ENCODE peak calls at places on chromosomes 3 and 15, in seven cellular contexts. B is fibroblast of lung, T is mammary epithelial cell, X is right atrium auricular region, A is GM13976, V is endothelial cell, R is neural crest cell. F is an unnamed sample.

GRCh38 chr3:13465236-13465958 is 14.7 kb upstream of the HDAC11 start:
- DNase-seq in R (no peak), V (no peak), X (no peak), A (no peak), T (no peak), B (no peak), F (no peak)

GRCh38 chr3:183817111-183817510 is 8.3 kb downstream of the MAP6D1 start:
- DNase-seq in B (no peak), X (no peak), T (no peak), R (no peak), A (no peak), V (no peak), F (no peak)

GRCh38 chr15:77964193-77964592 is 113.3 kb downstream of the TBC1D2B start:
- DNase-seq in V (no peak), T (no peak), X (no peak), B (no peak), A (no peak), R (no peak), F (no peak)

GRCh38 chr15:79629687-79630086 is 197.6 kb downstream of the MINAR1 start:
- DNase-seq in A (no peak), V (no peak), T (no peak), R (no peak), B (peak; percentile 59), X (no peak), F (no peak)

GRCh38 chr3:124896824-124897526 is 9.8 kb upstream of the ITGB5 start:
- DNase-seq in R (no peak), X (no peak), T (no peak), A (no peak), V (no peak), B (no peak), F (no peak)

GRCh38 chr3:133213942-133214341 is 175.8 kb downstream of the TMEM108 start:
- DNase-seq in A (no peak), R (no peak), V (no peak), T (no peak), B (no peak), X (no peak), F (no peak)

GRCh38 chr3:13080591-13080990 is 7.4 kb upstream of the IQSEC1 start:
- DNase-seq in A (no peak), T (no peak), X (peak; percentile 87), V (no peak), R (no peak), B (no peak), F (no peak)

GRCh38 chr3:143433787-143434378 is 314.3 kb downstream of the CHST2 start:
- DNase-seq in V (no peak), T (no peak), A (peak; percentile 38), R (no peak), B (no peak), X (no peak), F (no peak)

GRCh38 chr3:51686512-51687215 is 15.6 kb downstream of the TEX264 start:
- DNase-seq in T (peak; percentile 80), A (peak; percentile 64), V (no peak), R (no peak), B (no peak), X (no peak), F (peak; percentile 54)

GRCh38 chr15:42037650-42038049 is 16.8 kb upstream of the PLA2G4E start:
- DNase-seq in T (peak; percentile 76), X (no peak), B (no peak), V (no peak), R (no peak), A (no peak), F (no peak)

GRCh38 chr3:131738095-131738494 is 235.3 kb upstream of the MRPL3 start:
- DNase-seq in T (no peak), V (no peak), A (no peak), B (no peak), R (no peak), X (no peak), F (no peak)

GRCh38 chr3:71651625-71652024 is 68.1 kb upstream of the FOXP1 start:
- DNase-seq in B (no peak), A (no peak), X (no peak), V (no peak), R (no peak), T (no peak), F (no peak)

GRCh38 chr3:71646971-71647370 is 63.4 kb upstream of the FOXP1 start:
- DNase-seq in T (no peak), X (no peak), V (no peak), A (no peak), R (no peak), B (no peak), F (no peak)

GRCh38 chr3:71647751-71648150 is 64.2 kb upstream of the FOXP1 start:
- DNase-seq in B (no peak), X (no peak), A (no peak), R (no peak), T (peak; percentile 32), V (no peak), F (no peak)

GRCh38 chr3:71650372-71650771 is 66.8 kb upstream of the FOXP1 start:
- DNase-seq in T (no peak), V (no peak), A (no peak), B (no peak), X (no peak), R (no peak), F (no peak)

GRCh38 chr3:71649757-71650156 is 66.2 kb upstream of the FOXP1 start:
- DNase-seq in T (no peak), V (no peak), R (no peak), B (no peak), X (no peak), A (no peak), F (no peak)
- TF ChIP-seq CTCF in T (no peak), V (no peak), R (no peak), B (no peak), X (no peak), A (no peak), F (no peak)

GRCh38 chr15:84816694-84817460 is at the start of gene ALPK3:
- DNase-seq in T (no peak), V (peak; percentile 72), X (peak; percentile 74), B (no peak), R (peak; percentile 27), A (peak; percentile 59), F (no peak)
- TF ChIP-seq CTCF in T (no peak), V (no peak), X (peak; percentile 58), B (no peak), R (peak; percentile 13), A (no peak), F (no peak)

DNA sequence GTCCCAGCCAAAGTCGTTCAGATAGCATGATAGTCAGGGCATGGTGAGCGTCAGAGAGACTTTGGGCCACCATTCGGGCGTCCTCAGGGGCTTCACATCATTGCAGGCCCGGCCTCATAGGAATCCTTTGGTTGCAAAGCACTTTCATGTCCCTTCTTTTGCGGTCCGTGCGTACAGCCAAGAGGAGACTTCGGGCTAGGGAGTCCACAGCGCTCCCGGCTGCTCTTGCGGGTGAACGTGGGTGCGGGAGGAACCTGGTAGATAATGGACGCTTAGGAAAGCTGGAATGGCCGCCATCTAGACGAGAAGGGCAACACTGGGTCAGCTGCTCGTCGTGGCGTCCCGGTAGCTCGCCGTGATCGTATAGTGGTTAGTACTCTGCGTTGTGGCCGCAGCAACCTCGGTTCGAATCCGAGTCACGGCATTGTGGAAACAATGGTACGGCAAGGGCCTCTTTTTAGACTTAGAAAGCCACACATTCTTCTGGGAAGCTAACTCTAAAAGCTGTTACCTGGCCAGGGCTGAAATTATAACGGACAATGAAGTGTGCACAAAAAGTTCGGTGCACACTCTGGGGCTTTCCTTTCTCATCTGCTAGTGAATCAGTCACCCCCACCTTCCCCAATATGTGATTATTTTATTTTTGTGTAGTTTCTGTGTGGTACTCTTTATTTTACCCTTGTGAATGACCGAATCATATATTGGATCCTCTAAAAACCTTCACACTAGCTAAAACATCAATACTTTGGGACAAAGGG is 13.2 kb upstream of the SHF start:
- DNase-seq in T (peak; percentile 86), X (peak; percentile 87), A (no peak), R (peak; percentile 70), V (peak; percentile 79), B (peak; percentile 86), F (peak; percentile 61)
- TF ChIP-seq CTCF in T (no peak), X (no peak), A (no peak), R (no peak), V (no peak), B (no peak), F (no peak)

GRCh38 chr15:69380100-69380725 is 33.9 kb upstream of the KIF23 start:
- DNase-seq in X (no peak), V (peak; percentile 25), A (no peak), B (peak; percentile 20), R (no peak), T (no peak), F (no peak)
- TF ChIP-seq CTCF in X (no peak), V (no peak), A (no peak), B (peak; percentile 40), R (peak; percentile 16), T (peak; percentile 30), F (no peak)

GRCh38 chr3:30743086-30743619 is 136.8 kb downstream of the TGFBR2 start:
- DNase-seq in B (no peak), V (no peak), R (no peak), T (no peak), A (no peak), X (no peak), F (no peak)

GRCh38 chr3:30741870-30742269 is 135.5 kb downstream of the TGFBR2 start:
- DNase-seq in A (no peak), R (no peak), V (no peak), T (no peak), X (no peak), B (no peak), F (no peak)

GRCh38 chr3:30737746-30738499 is 131.5 kb downstream of the TGFBR2 start:
- DNase-seq in V (no peak), B (no peak), X (no peak), T (no peak), R (no peak), A (no peak), F (no peak)

GRCh38 chr3:30733681-30734080 is 127.3 kb downstream of the TGFBR2 start:
- DNase-seq in A (no peak), T (no peak), R (no peak), B (no peak), V (no peak), X (no peak), F (no peak)

GRCh38 chr3:30738605-30739004 is 132.2 kb downstream of the TGFBR2 start:
- DNase-seq in V (no peak), A (no peak), B (no peak), R (no peak), T (no peak), X (no peak), F (no peak)
- TF ChIP-seq CTCF in V (no peak), A (no peak), B (no peak), R (no peak), T (no peak), X (no peak), F (no peak)

GRCh38 chr3:188931531-188931930 is 240.2 kb upstream of the TPRG1 start:
- DNase-seq in X (no peak), A (no peak), V (no peak), T (no peak), R (no peak), B (no peak), F (no peak)

GRCh38 chr3:188926141-188926540 is 245.6 kb upstream of the TPRG1 start:
- DNase-seq in A (no peak), R (no peak), T (no peak), V (no peak), B (peak; percentile 40), X (no peak), F (no peak)

GRCh38 chr3:188927971-188928370 is 243.8 kb upstream of the TPRG1 start:
- DNase-seq in R (no peak), V (no peak), B (no peak), A (no peak), T (no peak), X (no peak), F (no peak)

GRCh38 chr3:188926741-188927650 is 244.8 kb upstream of the TPRG1 start:
- DNase-seq in T (no peak), V (no peak), A (no peak), B (no peak), R (no peak), X (no peak), F (no peak)

GRCh38 chr3:188929138-188929537 is 242.6 kb upstream of the TPRG1 start:
- DNase-seq in R (no peak), B (no peak), T (peak; percentile 21), A (no peak), V (no peak), X (no peak), F (no peak)
- TF ChIP-seq CTCF in R (no peak), B (peak; percentile 19), T (peak; percentile 55), A (no peak), V (no peak), X (peak; percentile 40), F (no peak)

F was measured in activated B cell treated with CpG ODN at 0.5 μM for 24 hours.